ENCODE peak calls at places on chromosome 22, in four cellular contexts. Q is A549, G is RWPE2, V is neuronal stem cell. W is an unnamed sample.

GRCh38 chr22:37569921-37570660 is 9.8 kb downstream of the LGALS2 start:
- DNase-seq in Q (no peak), G (no peak), V (no peak), W (no peak)

GRCh38 chr22:41511521-41511968 is 32.7 kb downstream of the POLR3H start:
- DNase-seq in Q (no peak), G (no peak), V (no peak), W (no peak)

GRCh38 chr22:37571258-37571991 is 8.5 kb downstream of the LGALS2 start:
- DNase-seq in Q (peak), G (no peak), V (no peak), W (no peak)

GRCh38 chr22:25702571-25703167 is 39.3 kb upstream of the MYO18B start:
- DNase-seq in Q (no peak), G (no peak), V (no peak), W (no peak)

GRCh38 chr22:37563153-37564081 is 3.1 kb downstream of the CDC42EP1 start:
- DNase-seq in Q (peak), G (peak), V (no peak), W (no peak)

GRCh38 chr22:20979243-20979809 is 2.8 kb upstream of the LZTR1 start:
- DNase-seq in Q (no peak), G (no peak), V (peak), W (no peak)

GRCh38 chr22:38074181-38075104 is 9.5 kb downstream of the SLC16A8 start:
- DNase-seq in Q (no peak), G (no peak), V (no peak), W (no peak)

GRCh38 chr22:37999640-38000272 is 15.4 kb upstream of the SOX10 start:
- DNase-seq in Q (no peak), G (peak), V (no peak), W (no peak)

GRCh38 chr22:32842486-32842885 is 41.0 kb downstream of the TIMP3 start:
- DNase-seq in Q (no peak), G (no peak), V (no peak), W (no peak)

GRCh38 chr22:48477031-48477721 is 1350.5 kb downstream of the BRD1 start:
- DNase-seq in Q (no peak), G (no peak), V (no peak), W (no peak)

GRCh38 chr22:20291249-20291586 is 23.1 kb upstream of the RTN4R start:
- DNase-seq in Q (no peak), G (no peak), V (no peak), W (no peak)

DNA sequence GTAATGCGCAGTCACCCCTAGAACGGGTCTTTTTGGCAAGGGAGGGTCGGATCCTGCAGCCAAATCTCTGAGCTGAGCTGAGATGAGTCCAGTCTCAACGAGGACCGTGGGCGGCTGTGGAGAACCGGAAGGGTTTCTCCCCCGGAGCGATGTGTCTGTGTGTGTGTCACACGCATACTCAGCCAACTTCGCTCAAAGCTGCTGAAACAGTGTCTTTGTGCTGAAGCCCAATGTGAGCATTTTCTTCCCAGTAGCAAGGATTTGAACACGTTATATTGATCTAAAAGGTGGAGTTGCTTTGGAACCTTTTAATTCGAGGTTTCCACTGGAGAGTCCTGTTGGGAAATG is 1.4 kb upstream of the CELSR1 start:
- DNase-seq in Q (peak), G (no peak), V (no peak), W (no peak)
- H3K4me3 ChIP-seq in Q (peak), G (peak), V (no peak), W (no peak)

GRCh38 chr22:46057206-46057605 is 80.2 kb upstream of the WNT7B start:
- DNase-seq in Q (no peak), G (peak), V (no peak), W (no peak)
- H3K4me3 ChIP-seq in Q (no peak), G (peak), V (no peak), W (no peak)

GRCh38 chr22:29703595-29704195 is 16.1 kb upstream of the CABP7 start:
- DNase-seq in Q (no peak), G (no peak), V (no peak), W (no peak)
- H3K4me3 ChIP-seq in Q (no peak), G (no peak), V (no peak), W (no peak)

DNA sequence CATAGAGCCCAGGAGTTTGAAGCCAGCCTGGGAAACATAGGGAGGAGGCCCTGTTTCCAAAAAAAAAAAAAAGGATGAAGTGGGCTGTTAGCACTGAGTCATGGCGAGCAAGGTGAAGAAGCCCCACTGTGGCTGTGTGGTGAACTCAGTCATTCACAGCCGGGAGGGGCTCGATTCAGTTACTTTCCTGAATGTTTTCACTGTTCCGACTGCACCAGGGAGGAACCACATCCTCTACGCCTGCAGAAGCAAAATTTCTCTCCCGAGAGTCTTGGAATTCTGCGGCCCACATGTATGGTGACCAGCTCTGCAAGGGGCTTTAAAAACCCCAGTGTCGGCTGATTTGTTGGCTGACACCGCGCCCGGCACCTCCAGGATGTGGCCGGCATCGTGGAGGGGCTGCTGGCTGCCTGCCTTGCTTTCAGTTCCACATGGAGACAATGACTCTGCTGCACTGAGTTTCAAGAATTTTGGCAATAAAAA is 27.8 kb upstream of the GRAMD4 start:
- DNase-seq in Q (no peak), G (no peak), V (no peak), W (peak)
- H3K4me3 ChIP-seq in Q (no peak), G (no peak), V (no peak), W (peak)

GRCh38 chr22:24185501-24186351 is 4.4 kb downstream of the SUSD2 start:
- DNase-seq in Q (no peak), G (peak), V (no peak), W (no peak)

GRCh38 chr22:24188705-24189248 is 7.5 kb downstream of the SUSD2 start:
- DNase-seq in Q (no peak), G (no peak), V (no peak), W (no peak)

GRCh38 chr22:24186352-24186740 is 5.1 kb downstream of the SUSD2 start:
- DNase-seq in Q (no peak), G (peak), V (no peak), W (no peak)

GRCh38 chr22:24187731-24188644 is 6.7 kb downstream of the SUSD2 start:
- DNase-seq in Q (no peak), G (peak), V (no peak), W (no peak)

GRCh38 chr22:24186892-24187670 is 5.8 kb downstream of the SUSD2 start:
- DNase-seq in Q (no peak), G (peak), V (no peak), W (no peak)
- H3K4me3 ChIP-seq in Q (no peak), G (no peak), V (no peak), W (no peak)

GRCh38 chr22:30424471-30425326 is 869 bp upstream of the MTFP1 start:
- DNase-seq in Q (peak), G (no peak), V (no peak), W (no peak)
- H3K4me3 ChIP-seq in Q (peak), G (peak), V (peak), W (peak)

W was measured in Jurkat, Clone E6-1.